ENCODE peak calls at places on chromosomes 7 and 10, in five cellular contexts. E is activated CD4-positive, alpha-beta T cell treated with anti-CD3 and anti-CD28 coated beads, Interleukin-2, amount 50 U/mL, for 1 hour; X is GM03348; N is fibroblast of pulmonary artery; R is naive thymus-derived CD4-positive, alpha-beta T cell. J is an unnamed sample.

GRCh38 chr10:36662571-36662970 is 462.8 kb upstream of the ANKRD30A start:
- DNase-seq in E (no peak), X (no peak), N (no peak), R (no peak), J (no peak)

GRCh38 chr7:150401861-150402631 is 22.9 kb downstream of the ZNF775 start:
- DNase-seq in E (no peak), X (no peak), N (no peak), R (no peak), J (no peak)

GRCh38 chr10:72379062-72379461 is 24.3 kb upstream of the DNAJB12 start:
- DNase-seq in E (no peak), X (no peak), N (no peak), R (no peak), J (peak; percentile 40)

GRCh38 chr10:48501226-48501625 is 103.6 kb downstream of the ARHGAP22 start:
- DNase-seq in E (no peak), X (no peak), N (no peak), R (no peak), J (no peak)

GRCh38 chr7:135771961-135772638 is 23.5 kb upstream of the FAM180A start:
- DNase-seq in E (no peak), X (peak; percentile 49), N (peak; percentile 71), R (no peak), J (no peak)

GRCh38 chr7:99012722-99013121 is 131.2 kb downstream of the SMURF1 start:
- DNase-seq in E (no peak), X (no peak), N (no peak), R (no peak), J (no peak)

GRCh38 chr10:117972168-117972822 is 74.4 kb downstream of the RAB11FIP2 start:
- DNase-seq in E (no peak), X (no peak), N (no peak), R (no peak), J (no peak)

GRCh38 chr10:16565604-16566003 is 43.9 kb upstream of the C1QL3 start:
- DNase-seq in E (no peak), X (no peak), N (peak; percentile 35), R (no peak), J (peak; percentile 61)

GRCh38 chr10:48459270-48460147 is 145.4 kb downstream of the ARHGAP22 start:
- DNase-seq in E (no peak), X (no peak), N (no peak), R (peak; percentile 10), J (no peak)

GRCh38 chr10:73339436-73339835 is 19.2 kb downstream of the CFAP70 start:
- DNase-seq in E (no peak), X (no peak), N (no peak), R (no peak), J (no peak)

GRCh38 chr10:6195891-6196290 is 6.8 kb upstream of the PFKFB3 start:
- DNase-seq in E (no peak), X (no peak), N (peak; percentile 44), R (no peak), J (no peak)

GRCh38 chr10:71511206-71511605 is 114.5 kb downstream of the CDH23 start:
- DNase-seq in E (no peak), X (no peak), N (no peak), R (no peak), J (no peak)

J was measured in A673.